ENCODE peak calls at places on chromosomes 7 and 10, in eight cellular contexts. One of them, this sample, is unnamed.

GRCh38 chr7:3880221-3880935 is 579.3 kb downstream of the SDK1 start:
- DNase-seq in keratinocyte: no peak
- DNase-seq in GM23338: peak
- DNase-seq in H1: no peak
- DNase-seq in fibroblast of lung: no peak
- DNase-seq in HCT116: no peak
- DNase-seq in hepatocyte: no peak
- DNase-seq in astrocyte: no peak
- DNase-seq in this sample: no peak

GRCh38 chr10:90354914-90355313 is 502.9 kb downstream of the HTR7 start:
- DNase-seq in keratinocyte: no peak
- DNase-seq in GM23338: no peak
- DNase-seq in H1: no peak
- DNase-seq in fibroblast of lung: no peak
- DNase-seq in HCT116: no peak
- DNase-seq in hepatocyte: no peak
- DNase-seq in astrocyte: no peak
- DNase-seq in this sample: no peak

GRCh38 chr10:107544706-107545520 is 380.4 kb upstream of the SORCS1 start:
- DNase-seq in keratinocyte: no peak
- DNase-seq in GM23338: peak
- DNase-seq in H1: no peak
- DNase-seq in fibroblast of lung: no peak
- DNase-seq in HCT116: no peak
- DNase-seq in hepatocyte: no peak
- DNase-seq in astrocyte: no peak
- DNase-seq in this sample: peak

GRCh38 chr10:64093946-64094560 is 572.9 kb downstream of the REEP3 start:
- DNase-seq in keratinocyte: no peak
- DNase-seq in GM23338: no peak
- DNase-seq in H1: no peak
- DNase-seq in fibroblast of lung: peak
- DNase-seq in HCT116: no peak
- DNase-seq in hepatocyte: no peak
- DNase-seq in astrocyte: peak
- DNase-seq in this sample: no peak

GRCh38 chr10:48465860-48466521 is 138.9 kb downstream of the ARHGAP22 start:
- DNase-seq in keratinocyte: no peak
- DNase-seq in GM23338: peak
- DNase-seq in H1: no peak
- DNase-seq in fibroblast of lung: no peak
- DNase-seq in HCT116: no peak
- DNase-seq in hepatocyte: no peak
- DNase-seq in astrocyte: no peak
- DNase-seq in this sample: peak

GRCh38 chr10:73953665-73954064 is 42.7 kb downstream of the PLAU start:
- DNase-seq in keratinocyte: no peak
- DNase-seq in GM23338: no peak
- DNase-seq in H1: no peak
- DNase-seq in fibroblast of lung: peak
- DNase-seq in HCT116: no peak
- DNase-seq in hepatocyte: no peak
- DNase-seq in astrocyte: peak
- DNase-seq in this sample: peak

GRCh38 chr7:114087674-114088539 is 169.1 kb upstream of the PPP1R3A start:
- DNase-seq in keratinocyte: no peak
- DNase-seq in GM23338: peak
- DNase-seq in H1: no peak
- DNase-seq in fibroblast of lung: peak
- DNase-seq in HCT116: no peak
- DNase-seq in hepatocyte: peak
- DNase-seq in astrocyte: no peak
- DNase-seq in this sample: no peak

GRCh38 chr10:84138478-84139125 is 707 bp upstream of the GHITM start:
- DNase-seq in keratinocyte: no peak
- DNase-seq in GM23338: peak
- DNase-seq in H1: no peak
- DNase-seq in fibroblast of lung: no peak
- DNase-seq in HCT116: no peak
- DNase-seq in hepatocyte: peak
- DNase-seq in astrocyte: no peak
- DNase-seq in this sample: no peak

GRCh38 chr10:46556515-46557318 is at the start of gene GPRIN2:
- DNase-seq in keratinocyte: no peak
- DNase-seq in GM23338: peak
- DNase-seq in H1: peak
- DNase-seq in fibroblast of lung: no peak
- DNase-seq in HCT116: no peak
- DNase-seq in hepatocyte: peak
- DNase-seq in astrocyte: no peak
- DNase-seq in this sample: no peak

GRCh38 chr7:151091431-151091830 is 5.2 kb downstream of the AGAP3 start:
- DNase-seq in keratinocyte: no peak
- DNase-seq in GM23338: peak
- DNase-seq in H1: no peak
- DNase-seq in fibroblast of lung: no peak
- DNase-seq in HCT116: no peak
- DNase-seq in hepatocyte: peak
- DNase-seq in astrocyte: no peak
- DNase-seq in this sample: no peak

GRCh38 chr7:138460176-138460648 is at the start of gene TRIM24:
- DNase-seq in keratinocyte: no peak
- DNase-seq in GM23338: no peak
- DNase-seq in H1: no peak
- DNase-seq in fibroblast of lung: peak
- DNase-seq in HCT116: no peak
- DNase-seq in hepatocyte: no peak
- DNase-seq in astrocyte: peak
- DNase-seq in this sample: no peak

GRCh38 chr7:107799645-107800264 is 3.3 kb downstream of the SLC26A3 start:
- DNase-seq in keratinocyte: no peak
- DNase-seq in GM23338: no peak
- DNase-seq in H1: no peak
- DNase-seq in fibroblast of lung: no peak
- DNase-seq in HCT116: no peak
- DNase-seq in hepatocyte: peak
- DNase-seq in astrocyte: no peak
- DNase-seq in this sample: no peak

GRCh38 chr7:74027683-74028320 is at the start of gene ELN:
- DNase-seq in keratinocyte: no peak
- DNase-seq in GM23338: peak
- DNase-seq in H1: no peak
- DNase-seq in fibroblast of lung: peak
- DNase-seq in HCT116: no peak
- DNase-seq in hepatocyte: peak
- DNase-seq in astrocyte: peak
- DNase-seq in this sample: no peak

GRCh38 chr7:108225531-108226181 is 95.5 kb upstream of the LAMB4 start:
- DNase-seq in keratinocyte: no peak
- DNase-seq in GM23338: no peak
- DNase-seq in H1: no peak
- DNase-seq in fibroblast of lung: no peak
- DNase-seq in HCT116: no peak
- DNase-seq in hepatocyte: no peak
- DNase-seq in astrocyte: no peak
- DNase-seq in this sample: no peak

GRCh38 chr10:130914377-130914776 is 397.1 kb downstream of the TCERG1L start:
- DNase-seq in keratinocyte: no peak
- DNase-seq in GM23338: no peak
- DNase-seq in H1: no peak
- DNase-seq in fibroblast of lung: no peak
- DNase-seq in HCT116: no peak
- DNase-seq in hepatocyte: no peak
- DNase-seq in astrocyte: no peak
- DNase-seq in this sample: no peak
- H3K4me2 ChIP-seq in keratinocyte: no peak
- H3K4me2 ChIP-seq in GM23338: no peak
- H3K4me2 ChIP-seq in H1: no peak
- H3K4me2 ChIP-seq in fibroblast of lung: no peak
- H3K4me2 ChIP-seq in HCT116: no peak
- H3K4me2 ChIP-seq in hepatocyte: no peak
- H3K4me2 ChIP-seq in astrocyte: no peak
- H3K4me2 ChIP-seq in this sample: no peak

DNA sequence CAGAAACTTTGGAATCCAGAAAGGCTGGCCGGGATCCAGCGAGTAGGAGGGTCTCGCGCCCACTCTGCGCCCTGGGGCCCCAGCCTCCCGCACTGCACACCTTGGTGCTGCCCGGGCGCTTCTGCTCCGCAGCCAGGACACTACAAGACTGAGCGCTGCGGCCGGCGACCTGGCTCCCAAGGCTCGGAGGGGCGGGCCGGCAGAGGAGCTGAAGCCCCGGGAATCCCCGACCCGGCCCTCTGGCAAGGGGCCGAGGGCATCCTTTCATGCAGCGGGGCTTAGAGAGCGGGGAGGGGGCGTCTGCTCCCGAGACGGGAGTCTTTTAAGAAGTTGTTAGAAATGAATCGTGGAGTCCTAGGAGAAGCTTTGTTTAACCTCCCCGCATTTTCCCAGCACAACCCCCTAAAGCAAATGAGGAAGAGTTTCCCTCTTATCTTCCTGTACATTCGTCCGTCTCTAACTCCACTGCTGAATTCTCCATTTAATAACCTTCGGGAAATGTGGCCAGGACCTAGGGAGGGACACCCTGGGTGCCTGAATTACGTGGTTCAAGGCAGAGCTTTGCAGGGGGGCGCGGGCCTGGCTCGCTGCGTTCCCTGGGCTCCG is 1.1 kb downstream of the VWC2 start:
- DNase-seq in keratinocyte: no peak
- DNase-seq in GM23338: peak
- DNase-seq in H1: no peak
- DNase-seq in fibroblast of lung: no peak
- DNase-seq in HCT116: no peak
- DNase-seq in hepatocyte: no peak
- DNase-seq in astrocyte: no peak
- DNase-seq in this sample: no peak
- TF ChIP-seq EZH2 in keratinocyte: peak
- TF ChIP-seq EZH2 in GM23338: peak
- TF ChIP-seq EZH2 in H1: peak
- TF ChIP-seq EZH2 in fibroblast of lung: peak
- TF ChIP-seq EZH2 in HCT116: no peak
- TF ChIP-seq EZH2 in hepatocyte: no peak
- TF ChIP-seq EZH2 in astrocyte: no peak
- TF ChIP-seq EZH2 in this sample: peak

GRCh38 chr7:143435266-143435665 is 8.0 kb upstream of the TAS2R60 start:
- DNase-seq in keratinocyte: no peak
- DNase-seq in GM23338: no peak
- DNase-seq in H1: no peak
- DNase-seq in fibroblast of lung: no peak
- DNase-seq in HCT116: no peak
- DNase-seq in hepatocyte: no peak
- DNase-seq in astrocyte: no peak
- DNase-seq in this sample: peak
- H3K4me2 ChIP-seq in keratinocyte: peak
- H3K4me2 ChIP-seq in GM23338: no peak
- H3K4me2 ChIP-seq in H1: no peak
- H3K4me2 ChIP-seq in fibroblast of lung: no peak
- H3K4me2 ChIP-seq in HCT116: no peak
- H3K4me2 ChIP-seq in hepatocyte: no peak
- H3K4me2 ChIP-seq in astrocyte: no peak
- H3K4me2 ChIP-seq in this sample: no peak

GRCh38 chr10:14449293-14449815 is 118.6 kb upstream of the FRMD4A start:
- DNase-seq in keratinocyte: no peak
- DNase-seq in GM23338: no peak
- DNase-seq in H1: no peak
- DNase-seq in fibroblast of lung: no peak
- DNase-seq in HCT116: no peak
- DNase-seq in hepatocyte: no peak
- DNase-seq in astrocyte: no peak
- DNase-seq in this sample: no peak

GRCh38 chr10:14451341-14451740 is 120.6 kb upstream of the FRMD4A start:
- DNase-seq in keratinocyte: no peak
- DNase-seq in GM23338: no peak
- DNase-seq in H1: no peak
- DNase-seq in fibroblast of lung: peak
- DNase-seq in HCT116: no peak
- DNase-seq in hepatocyte: no peak
- DNase-seq in astrocyte: peak
- DNase-seq in this sample: no peak

GRCh38 chr10:14447112-14447839 is 116.6 kb upstream of the FRMD4A start:
- DNase-seq in keratinocyte: no peak
- DNase-seq in GM23338: no peak
- DNase-seq in H1: no peak
- DNase-seq in fibroblast of lung: no peak
- DNase-seq in HCT116: no peak
- DNase-seq in hepatocyte: no peak
- DNase-seq in astrocyte: no peak
- DNase-seq in this sample: no peak

GRCh38 chr10:14448197-14448763 is 117.6 kb upstream of the FRMD4A start:
- DNase-seq in keratinocyte: no peak
- DNase-seq in GM23338: no peak
- DNase-seq in H1: no peak
- DNase-seq in fibroblast of lung: no peak
- DNase-seq in HCT116: no peak
- DNase-seq in hepatocyte: no peak
- DNase-seq in astrocyte: no peak
- DNase-seq in this sample: no peak

GRCh38 chr10:14450041-14450491 is 119.3 kb upstream of the FRMD4A start:
- DNase-seq in keratinocyte: no peak
- DNase-seq in GM23338: no peak
- DNase-seq in H1: no peak
- DNase-seq in fibroblast of lung: peak
- DNase-seq in HCT116: no peak
- DNase-seq in hepatocyte: peak
- DNase-seq in astrocyte: peak
- DNase-seq in this sample: no peak
- TF ChIP-seq EZH2 in keratinocyte: no peak
- TF ChIP-seq EZH2 in GM23338: no peak
- TF ChIP-seq EZH2 in H1: no peak
- TF ChIP-seq EZH2 in fibroblast of lung: no peak
- TF ChIP-seq EZH2 in HCT116: no peak
- TF ChIP-seq EZH2 in hepatocyte: no peak
- TF ChIP-seq EZH2 in astrocyte: no peak
- TF ChIP-seq EZH2 in this sample: no peak